ENCODE peak calls at places on chromosomes 5 and 9, in ten cellular contexts. J, B, N, Z, G, W, O, U, F and Q are unnamed samples.

GRCh38 chr5:94968507-94969095 is 316.3 kb downstream of the MCTP1 start:
- DNase-seq in J (peak), O (peak), F (peak), N (peak), G (peak), W (peak), B (no peak), U (peak), Z (no peak), Q (peak)

GRCh38 chr5:150055707-150056443 is 30.5 kb downstream of the CSF1R start:
- DNase-seq in G (no peak), U (no peak), O (no peak), F (no peak), J (no peak), Z (no peak), B (no peak), W (no peak), N (no peak), Q (no peak)

GRCh38 chr5:133052317-133053175 is 733 bp downstream of the HSPA4 start:
- DNase-seq in F (peak), Z (peak), B (peak), G (peak), W (peak), O (no peak), J (peak), N (no peak), U (no peak), Q (peak)

GRCh38 chr5:135108992-135109391 is 75.0 kb upstream of the PITX1 start:
- DNase-seq in Z (peak), F (no peak), G (no peak), B (no peak), W (no peak), N (no peak), U (no peak), J (no peak), O (no peak), Q (no peak)

GRCh38 chr9:94139672-94140417 is 55.6 kb downstream of the PTPDC1 start:
- DNase-seq in Z (peak), N (no peak), B (peak), W (peak), O (peak), J (no peak), F (peak), G (peak), U (no peak), Q (no peak)

GRCh38 chr9:74444389-74444788 is 52.7 kb upstream of the RORB start:
- DNase-seq in Z (no peak), F (peak), B (peak), N (no peak), J (no peak), G (no peak), U (no peak), W (no peak), O (no peak), Q (no peak)

GRCh38 chr5:109486200-109486804 is 76.5 kb upstream of the PJA2 start:
- DNase-seq in J (no peak), F (peak), G (no peak), U (no peak), N (no peak), B (peak), Z (no peak), W (no peak), O (no peak), Q (no peak)

GRCh38 chr5:150611026-150611425 is 29.4 kb upstream of the SYNPO start:
- DNase-seq in N (no peak), F (no peak), Z (no peak), U (no peak), O (no peak), G (no peak), W (no peak), J (no peak), B (no peak), Q (no peak)

GRCh38 chr5:1325870-1326546 is 18.9 kb downstream of the CLPTM1L start:
- DNase-seq in Z (peak), N (no peak), B (no peak), W (peak), O (no peak), F (no peak), J (no peak), U (no peak), G (no peak), Q (no peak)

GRCh38 chr5:64690417-64691151 is at the start of gene SHISAL2B:
- DNase-seq in O (peak), Z (no peak), F (peak), U (no peak), J (no peak), W (peak), N (peak), B (no peak), G (no peak), Q (peak)

GRCh38 chr5:173302546-173303155 is 25.6 kb downstream of the STC2 start:
- DNase-seq in O (no peak), N (no peak), G (peak), J (no peak), U (no peak), F (peak), B (no peak), W (peak), Z (no peak), Q (no peak)

DNA sequence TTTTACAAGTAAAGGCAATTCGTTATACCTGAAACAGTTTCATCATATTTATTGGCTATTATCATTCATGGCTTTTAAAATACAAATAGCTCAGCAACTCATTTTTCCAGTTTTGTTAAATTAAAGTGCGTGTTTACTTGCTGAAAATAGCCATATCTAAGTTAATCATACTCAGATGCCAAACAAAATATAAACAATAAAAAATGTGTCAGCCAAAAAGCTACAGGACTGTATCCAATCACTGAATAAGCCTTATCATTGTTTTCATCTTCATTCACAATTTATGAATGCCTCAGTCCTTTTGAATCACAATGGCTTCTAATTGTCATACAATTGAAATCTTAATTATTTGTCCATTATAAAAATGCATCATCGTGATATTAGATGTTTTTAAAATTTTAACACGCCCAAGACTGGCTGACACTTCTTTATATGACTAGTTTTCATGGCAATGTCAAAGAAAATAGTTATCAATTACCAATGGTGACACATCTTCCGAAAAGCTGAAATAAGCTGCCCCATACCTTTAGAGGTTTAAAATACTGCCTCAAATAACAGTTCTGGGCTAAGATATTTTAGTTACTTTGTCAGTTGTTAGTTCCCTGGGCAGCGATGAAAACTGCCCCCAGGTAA is 1.9 kb downstream of the NFIB start:
- DNase-seq in N (no peak), F (no peak), U (no peak), W (no peak), J (no peak), O (no peak), B (no peak), Z (no peak), G (no peak), Q (no peak)
- H3K4me3 ChIP-seq in N (no peak), F (peak), U (no peak), W (no peak), J (no peak), O (peak), B (peak), Z (peak), G (peak), Q (no peak)

DNA sequence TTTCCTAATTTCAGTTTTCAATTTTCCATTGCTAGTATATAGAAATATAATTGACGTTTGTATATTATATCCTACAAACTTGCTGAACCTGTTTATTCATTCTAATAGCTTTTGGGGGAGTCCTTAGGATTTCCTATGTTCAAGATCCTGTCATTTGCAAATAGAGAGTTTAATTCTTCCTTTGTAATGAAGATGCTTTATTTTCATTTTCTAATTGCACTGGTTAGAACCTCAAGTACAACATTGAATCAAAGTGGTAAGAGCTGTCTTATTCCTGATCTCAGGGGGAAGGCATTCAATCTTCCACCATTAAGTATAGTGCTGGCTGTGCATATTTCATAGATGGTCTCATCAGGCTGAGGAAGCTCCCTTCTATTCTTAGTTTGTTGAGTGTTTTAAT is 15.6 kb upstream of the SLC24A2 start:
- DNase-seq in U (no peak), W (no peak), Z (no peak), B (no peak), J (no peak), F (no peak), G (no peak), O (no peak), N (no peak), Q (no peak)
- H3K4me3 ChIP-seq in U (no peak), W (no peak), Z (no peak), B (no peak), J (no peak), F (no peak), G (no peak), O (no peak), N (no peak), Q (no peak)

GRCh38 chr5:123514615-123515355 is 2.8 kb downstream of the CSNK1G3 start:
- DNase-seq in Z (no peak), F (no peak), J (no peak), W (no peak), N (no peak), U (no peak), B (no peak), O (no peak), G (no peak), Q (no peak)

GRCh38 chr5:123518111-123518510 is 6.1 kb downstream of the CSNK1G3 start:
- DNase-seq in Z (no peak), W (no peak), F (no peak), J (peak), G (no peak), B (no peak), O (no peak), U (no peak), N (no peak), Q (peak)

GRCh38 chr5:123515904-123516303 is 3.9 kb downstream of the CSNK1G3 start:
- DNase-seq in B (no peak), F (no peak), J (no peak), O (no peak), Z (no peak), G (no peak), U (peak), W (no peak), N (no peak), Q (no peak)

GRCh38 chr5:123520677-123521247 is 8.8 kb downstream of the CSNK1G3 start:
- DNase-seq in U (no peak), F (no peak), Z (no peak), O (no peak), B (no peak), W (no peak), G (no peak), N (no peak), J (peak), Q (peak)

DNA sequence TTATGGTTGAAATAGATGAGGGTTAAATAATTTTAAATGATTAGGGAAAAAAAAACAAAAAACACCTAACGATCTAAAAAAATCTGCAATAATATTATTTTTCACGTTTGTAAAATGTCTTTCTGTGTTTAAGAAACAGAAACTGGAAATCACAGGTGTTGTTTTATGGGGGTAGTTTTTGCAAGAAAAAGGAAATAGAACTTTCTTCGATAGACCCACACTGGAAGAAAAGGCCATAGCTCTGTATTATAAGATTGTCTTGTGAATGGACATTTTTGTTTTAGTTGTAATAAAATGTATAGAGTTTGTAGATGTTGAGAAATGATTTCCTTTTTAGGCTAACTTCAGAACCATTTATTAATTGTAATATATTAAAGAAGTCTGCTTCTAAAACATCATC is 5.5 kb downstream of the CSNK1G3 start:
- DNase-seq in O (no peak), Z (no peak), B (no peak), G (no peak), J (peak), W (no peak), U (no peak), F (no peak), N (no peak), Q (no peak)
- H3K4me3 ChIP-seq in O (no peak), Z (no peak), B (no peak), G (no peak), J (no peak), W (no peak), U (no peak), F (no peak), N (no peak), Q (peak)

GRCh38 chr5:179302499-179303185 is 42.6 kb downstream of the ADAMTS2 start:
- DNase-seq in Z (peak), G (peak), B (no peak), N (no peak), W (no peak), U (no peak), J (no peak), F (no peak), O (no peak), Q (no peak)

GRCh38 chr5:179304871-179305270 is 40.4 kb downstream of the ADAMTS2 start:
- DNase-seq in N (no peak), J (no peak), B (no peak), G (no peak), O (no peak), F (no peak), W (no peak), Z (no peak), U (no peak), Q (no peak)

GRCh38 chr5:179301796-179302195 is 43.5 kb downstream of the ADAMTS2 start:
- DNase-seq in U (no peak), O (no peak), G (peak), W (no peak), F (no peak), Z (peak), B (no peak), J (no peak), N (no peak), Q (no peak)

GRCh38 chr5:179304466-179304865 is 40.8 kb downstream of the ADAMTS2 start:
- DNase-seq in G (no peak), B (no peak), W (peak), F (peak), N (no peak), U (no peak), Z (no peak), J (no peak), O (no peak), Q (no peak)

DNA sequence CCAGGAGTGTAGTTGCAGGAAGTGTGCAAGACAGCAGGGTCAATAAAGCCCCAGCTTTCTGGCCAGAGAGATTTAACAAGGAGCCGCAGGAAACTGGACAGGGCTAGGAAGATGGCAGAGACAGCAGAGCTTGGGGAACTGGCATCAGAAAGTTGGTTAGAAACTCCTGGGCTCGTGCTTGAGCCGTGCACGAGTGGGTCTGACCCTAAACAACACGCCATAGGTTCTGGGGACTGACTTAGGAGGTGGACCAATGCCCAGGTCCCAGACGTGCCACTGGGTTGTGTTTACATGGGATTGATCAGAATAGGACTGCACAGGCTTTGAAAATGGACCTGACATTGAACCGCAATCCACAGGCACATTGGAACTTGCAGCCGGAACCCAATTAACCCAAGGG is 41.5 kb downstream of the ADAMTS2 start:
- DNase-seq in W (no peak), N (no peak), U (no peak), F (no peak), B (no peak), Z (peak), O (no peak), J (no peak), G (no peak), Q (no peak)
- H3K4me3 ChIP-seq in W (no peak), N (no peak), U (no peak), F (no peak), B (no peak), Z (no peak), O (no peak), J (no peak), G (no peak), Q (no peak)

GRCh38 chr5:143329843-143330242 is 73.6 kb downstream of the NR3C1 start:
- DNase-seq in F (no peak), G (no peak), J (no peak), B (no peak), Z (no peak), O (no peak), U (no peak), N (no peak), W (no peak), Q (no peak)
- H3K4me3 ChIP-seq in F (no peak), G (no peak), J (no peak), B (no peak), Z (no peak), O (no peak), U (no peak), N (no peak), W (no peak), Q (no peak)

GRCh38 chr9:100819980-100820379 is 208.5 kb upstream of the PLPPR1 start:
- DNase-seq in U (no peak), W (no peak), F (no peak), G (no peak), B (no peak), N (peak), J (no peak), O (no peak), Z (no peak), Q (no peak)
- H3K4me3 ChIP-seq in U (no peak), W (no peak), F (no peak), G (no peak), B (no peak), N (no peak), J (no peak), O (no peak), Z (no peak), Q (no peak)